ENCODE peak calls at places on chromosomes 4 and X, in six cellular contexts. R is NCI-H510A treated with DMSO at 0.1 percent for 48 hours; I is effector memory CD8-positive, alpha-beta T cell; A is BE2C; Q is colonic mucosa; B is RCC 7860. O is an unnamed sample.

GRCh38 chrX:108001218-108001814 is 19.1 kb upstream of the TEX13B start:
- DNase-seq in R (peak; percentile 64), I (peak; percentile 11), A (peak; percentile 35), Q (no peak), B (peak; percentile 18), O (no peak)

GRCh38 chr4:108644237-108644636 is 6.2 kb upstream of the OSTC start:
- DNase-seq in R (no peak), I (no peak), A (no peak), Q (no peak), B (peak; percentile 28), O (no peak)

GRCh38 chr4:128289523-128290158 is 2.0 kb upstream of the PGRMC2 start:
- DNase-seq in R (no peak), I (no peak), A (no peak), Q (no peak), B (no peak), O (no peak)

GRCh38 chr4:155542415-155542814 is 124.2 kb upstream of the GUCY1A1 start:
- DNase-seq in R (no peak), I (no peak), A (no peak), Q (no peak), B (no peak), O (no peak)

GRCh38 chr4:185570727-185571126 is 35.4 kb upstream of the PDLIM3 start:
- DNase-seq in R (no peak), I (no peak), A (no peak), Q (no peak), B (no peak), O (no peak)

GRCh38 chr4:48262926-48263325 is 6.7 kb downstream of the TEC start:
- DNase-seq in R (no peak), I (no peak), A (no peak), Q (no peak), B (peak; percentile 89), O (no peak)

GRCh38 chrX:48179691-48180090 is 16.9 kb downstream of the SSX5 start:
- DNase-seq in R (no peak), I (no peak), A (no peak), Q (no peak), B (no peak), O (no peak)

GRCh38 chr4:99074816-99075215 is 13.8 kb downstream of the ADH5 start:
- DNase-seq in R (no peak), I (no peak), A (no peak), Q (no peak), B (no peak), O (no peak)

GRCh38 chrX:39337461-39337860 is 536.2 kb downstream of the MID1IP1 start:
- DNase-seq in R (peak; percentile 38), I (no peak), A (no peak), Q (no peak), B (no peak), O (no peak)

GRCh38 chrX:36431819-36432218 is 512.3 kb downstream of the CFAP47 start:
- DNase-seq in R (no peak), I (no peak), A (no peak), Q (no peak), B (peak; percentile 96), O (no peak)

O was measured in transverse colon.